ENCODE peak calls at places on chromosomes 5 and 9, in four cellular contexts. One of them, this sample, is unnamed.

GRCh38 chr9:136437430-136437829 is 2.2 kb downstream of the INPP5E start:
- DNase-seq in tibial artery: no peak
- DNase-seq in fibroblast of mammary gland: peak; percentile 64
- DNase-seq in stimulated activated CD4-positive, alpha-beta T cell treated with anti-CD3 and anti-CD28 coated beads, Interleukin-12 subunit alpha, Interleukin-12 subunit beta, amount 100 ng/mL, for 4 hours: no peak
- DNase-seq in this sample: no peak

GRCh38 chr5:127206320-127207113 is 84.1 kb upstream of the MEGF10 start:
- DNase-seq in stimulated activated CD4-positive, alpha-beta T cell treated with anti-CD3 and anti-CD28 coated beads, Interleukin-12 subunit alpha, Interleukin-12 subunit beta, amount 100 ng/mL, for 4 hours: no peak
- DNase-seq in fibroblast of mammary gland: peak; percentile 97
- DNase-seq in tibial artery: no peak
- DNase-seq in this sample: peak; percentile 57

GRCh38 chr9:7901676-7902075 is 102.1 kb upstream of the DMAC1 start:
- DNase-seq in tibial artery: no peak
- DNase-seq in fibroblast of mammary gland: no peak
- DNase-seq in stimulated activated CD4-positive, alpha-beta T cell treated with anti-CD3 and anti-CD28 coated beads, Interleukin-12 subunit alpha, Interleukin-12 subunit beta, amount 100 ng/mL, for 4 hours: no peak
- DNase-seq in this sample: no peak

GRCh38 chr9:129576546-129577543 is 44.1 kb downstream of the C9orf50 start:
- DNase-seq in tibial artery: no peak
- DNase-seq in fibroblast of mammary gland: peak; percentile 81
- DNase-seq in stimulated activated CD4-positive, alpha-beta T cell treated with anti-CD3 and anti-CD28 coated beads, Interleukin-12 subunit alpha, Interleukin-12 subunit beta, amount 100 ng/mL, for 4 hours: no peak
- DNase-seq in this sample: no peak

GRCh38 chr5:122772446-122772845 is 2.4 kb upstream of the SNX2 start:
- DNase-seq in stimulated activated CD4-positive, alpha-beta T cell treated with anti-CD3 and anti-CD28 coated beads, Interleukin-12 subunit alpha, Interleukin-12 subunit beta, amount 100 ng/mL, for 4 hours: no peak
- DNase-seq in fibroblast of mammary gland: no peak
- DNase-seq in tibial artery: no peak
- DNase-seq in this sample: no peak

GRCh38 chr5:81450940-81451339 is 57.0 kb upstream of the ACOT12 start:
- DNase-seq in tibial artery: no peak
- DNase-seq in fibroblast of mammary gland: peak; percentile 46
- DNase-seq in stimulated activated CD4-positive, alpha-beta T cell treated with anti-CD3 and anti-CD28 coated beads, Interleukin-12 subunit alpha, Interleukin-12 subunit beta, amount 100 ng/mL, for 4 hours: no peak
- DNase-seq in this sample: peak; percentile 33

GRCh38 chr5:8508196-8508595 is 639.2 kb downstream of the MTRR start:
- DNase-seq in stimulated activated CD4-positive, alpha-beta T cell treated with anti-CD3 and anti-CD28 coated beads, Interleukin-12 subunit alpha, Interleukin-12 subunit beta, amount 100 ng/mL, for 4 hours: no peak
- DNase-seq in tibial artery: no peak
- DNase-seq in fibroblast of mammary gland: peak; percentile 25
- DNase-seq in this sample: no peak

GRCh38 chr9:6428940-6429889 is 16.2 kb downstream of the UHRF2 start:
- DNase-seq in stimulated activated CD4-positive, alpha-beta T cell treated with anti-CD3 and anti-CD28 coated beads, Interleukin-12 subunit alpha, Interleukin-12 subunit beta, amount 100 ng/mL, for 4 hours: no peak
- DNase-seq in tibial artery: no peak
- DNase-seq in fibroblast of mammary gland: peak; percentile 11
- DNase-seq in this sample: no peak

GRCh38 chr5:62001640-62002039 is 304.4 kb upstream of the KIF2A start:
- DNase-seq in tibial artery: no peak
- DNase-seq in fibroblast of mammary gland: no peak
- DNase-seq in stimulated activated CD4-positive, alpha-beta T cell treated with anti-CD3 and anti-CD28 coated beads, Interleukin-12 subunit alpha, Interleukin-12 subunit beta, amount 100 ng/mL, for 4 hours: no peak
- DNase-seq in this sample: peak; percentile 70

GRCh38 chr9:87405677-87406544 is 91.8 kb upstream of the DAPK1 start:
- DNase-seq in tibial artery: no peak
- DNase-seq in stimulated activated CD4-positive, alpha-beta T cell treated with anti-CD3 and anti-CD28 coated beads, Interleukin-12 subunit alpha, Interleukin-12 subunit beta, amount 100 ng/mL, for 4 hours: no peak
- DNase-seq in fibroblast of mammary gland: peak; percentile 24
- DNase-seq in this sample: no peak

GRCh38 chr5:112511920-112512319 is 92.8 kb upstream of the EPB41L4A start:
- DNase-seq in stimulated activated CD4-positive, alpha-beta T cell treated with anti-CD3 and anti-CD28 coated beads, Interleukin-12 subunit alpha, Interleukin-12 subunit beta, amount 100 ng/mL, for 4 hours: no peak
- DNase-seq in tibial artery: no peak
- DNase-seq in fibroblast of mammary gland: no peak
- DNase-seq in this sample: no peak

GRCh38 chr5:167661605-167662004 is 629.8 kb upstream of the WWC1 start:
- DNase-seq in stimulated activated CD4-positive, alpha-beta T cell treated with anti-CD3 and anti-CD28 coated beads, Interleukin-12 subunit alpha, Interleukin-12 subunit beta, amount 100 ng/mL, for 4 hours: no peak
- DNase-seq in fibroblast of mammary gland: no peak
- DNase-seq in tibial artery: no peak
- DNase-seq in this sample: no peak

GRCh38 chr5:89904442-89904841 is 505.1 kb downstream of the CETN3 start:
- DNase-seq in stimulated activated CD4-positive, alpha-beta T cell treated with anti-CD3 and anti-CD28 coated beads, Interleukin-12 subunit alpha, Interleukin-12 subunit beta, amount 100 ng/mL, for 4 hours: no peak
- DNase-seq in tibial artery: no peak
- DNase-seq in fibroblast of mammary gland: peak; percentile 29
- DNase-seq in this sample: no peak

GRCh38 chr5:96209829-96210228 is 223.2 kb downstream of the PCSK1 start:
- DNase-seq in fibroblast of mammary gland: peak; percentile 87
- DNase-seq in stimulated activated CD4-positive, alpha-beta T cell treated with anti-CD3 and anti-CD28 coated beads, Interleukin-12 subunit alpha, Interleukin-12 subunit beta, amount 100 ng/mL, for 4 hours: no peak
- DNase-seq in tibial artery: no peak
- DNase-seq in this sample: peak; percentile 36

GRCh38 chr9:71663216-71663615 is 105.1 kb downstream of the CEMIP2 start:
- DNase-seq in fibroblast of mammary gland: no peak
- DNase-seq in tibial artery: no peak
- DNase-seq in stimulated activated CD4-positive, alpha-beta T cell treated with anti-CD3 and anti-CD28 coated beads, Interleukin-12 subunit alpha, Interleukin-12 subunit beta, amount 100 ng/mL, for 4 hours: no peak
- DNase-seq in this sample: no peak

GRCh38 chr5:111512406-111513174 is at the start of gene STARD4:
- DNase-seq in fibroblast of mammary gland: peak; percentile 98
- DNase-seq in tibial artery: peak; percentile 98
- DNase-seq in stimulated activated CD4-positive, alpha-beta T cell treated with anti-CD3 and anti-CD28 coated beads, Interleukin-12 subunit alpha, Interleukin-12 subunit beta, amount 100 ng/mL, for 4 hours: peak; percentile 87
- DNase-seq in this sample: peak; percentile 79

GRCh38 chr5:147190236-147190815 is 44.5 kb upstream of the STK32A start:
- DNase-seq in fibroblast of mammary gland: peak; percentile 54
- DNase-seq in stimulated activated CD4-positive, alpha-beta T cell treated with anti-CD3 and anti-CD28 coated beads, Interleukin-12 subunit alpha, Interleukin-12 subunit beta, amount 100 ng/mL, for 4 hours: no peak
- DNase-seq in tibial artery: no peak
- DNase-seq in this sample: no peak

GRCh38 chr9:127187231-127187956 is 65.0 kb upstream of the ANGPTL2 start:
- DNase-seq in tibial artery: peak; percentile 91
- DNase-seq in fibroblast of mammary gland: peak; percentile 99
- DNase-seq in stimulated activated CD4-positive, alpha-beta T cell treated with anti-CD3 and anti-CD28 coated beads, Interleukin-12 subunit alpha, Interleukin-12 subunit beta, amount 100 ng/mL, for 4 hours: no peak
- DNase-seq in this sample: peak; percentile 79

GRCh38 chr9:91416086-91416712 is 7.4 kb downstream of the NFIL3 start:
- DNase-seq in fibroblast of mammary gland: peak; percentile 75
- DNase-seq in tibial artery: no peak
- DNase-seq in stimulated activated CD4-positive, alpha-beta T cell treated with anti-CD3 and anti-CD28 coated beads, Interleukin-12 subunit alpha, Interleukin-12 subunit beta, amount 100 ng/mL, for 4 hours: no peak
- DNase-seq in this sample: no peak

GRCh38 chr9:99515874-99516656 is 294.0 kb downstream of the SEC61B start:
- DNase-seq in fibroblast of mammary gland: no peak
- DNase-seq in stimulated activated CD4-positive, alpha-beta T cell treated with anti-CD3 and anti-CD28 coated beads, Interleukin-12 subunit alpha, Interleukin-12 subunit beta, amount 100 ng/mL, for 4 hours: no peak
- DNase-seq in tibial artery: no peak
- DNase-seq in this sample: no peak

GRCh38 chr9:117437283-117437682 is 22.4 kb upstream of the ASTN2 start:
- DNase-seq in stimulated activated CD4-positive, alpha-beta T cell treated with anti-CD3 and anti-CD28 coated beads, Interleukin-12 subunit alpha, Interleukin-12 subunit beta, amount 100 ng/mL, for 4 hours: no peak
- DNase-seq in fibroblast of mammary gland: no peak
- DNase-seq in tibial artery: no peak
- DNase-seq in this sample: no peak

GRCh38 chr5:33105521-33105941 is 335.2 kb upstream of the TARS1 start:
- DNase-seq in stimulated activated CD4-positive, alpha-beta T cell treated with anti-CD3 and anti-CD28 coated beads, Interleukin-12 subunit alpha, Interleukin-12 subunit beta, amount 100 ng/mL, for 4 hours: no peak
- DNase-seq in fibroblast of mammary gland: peak; percentile 86
- DNase-seq in tibial artery: no peak
- DNase-seq in this sample: no peak

GRCh38 chr5:69105996-69106906 is 12.4 kb downstream of the SLC30A5 start:
- DNase-seq in tibial artery: no peak
- DNase-seq in stimulated activated CD4-positive, alpha-beta T cell treated with anti-CD3 and anti-CD28 coated beads, Interleukin-12 subunit alpha, Interleukin-12 subunit beta, amount 100 ng/mL, for 4 hours: no peak
- DNase-seq in fibroblast of mammary gland: no peak
- DNase-seq in this sample: no peak

GRCh38 chr5:52802272-52803011 is 14.7 kb downstream of the ITGA1 start:
- DNase-seq in tibial artery: no peak
- DNase-seq in fibroblast of mammary gland: peak; percentile 32
- DNase-seq in stimulated activated CD4-positive, alpha-beta T cell treated with anti-CD3 and anti-CD28 coated beads, Interleukin-12 subunit alpha, Interleukin-12 subunit beta, amount 100 ng/mL, for 4 hours: no peak
- DNase-seq in this sample: no peak

GRCh38 chr9:127007638-127008037 is 93.1 kb downstream of the RALGPS1 start:
- DNase-seq in fibroblast of mammary gland: no peak
- DNase-seq in tibial artery: no peak
- DNase-seq in stimulated activated CD4-positive, alpha-beta T cell treated with anti-CD3 and anti-CD28 coated beads, Interleukin-12 subunit alpha, Interleukin-12 subunit beta, amount 100 ng/mL, for 4 hours: no peak
- DNase-seq in this sample: no peak

GRCh38 chr5:43017438-43017820 is 22.7 kb downstream of the ANXA2R start:
- DNase-seq in fibroblast of mammary gland: peak; percentile 50
- DNase-seq in stimulated activated CD4-positive, alpha-beta T cell treated with anti-CD3 and anti-CD28 coated beads, Interleukin-12 subunit alpha, Interleukin-12 subunit beta, amount 100 ng/mL, for 4 hours: peak; percentile 15
- DNase-seq in tibial artery: peak; percentile 77
- DNase-seq in this sample: no peak

GRCh38 chr9:137392232-137393007 is 30.5 kb downstream of the EXD3 start:
- DNase-seq in tibial artery: no peak
- DNase-seq in stimulated activated CD4-positive, alpha-beta T cell treated with anti-CD3 and anti-CD28 coated beads, Interleukin-12 subunit alpha, Interleukin-12 subunit beta, amount 100 ng/mL, for 4 hours: no peak
- DNase-seq in fibroblast of mammary gland: no peak
- DNase-seq in this sample: no peak

GRCh38 chr5:44860267-44860666 is 51.5 kb downstream of the MRPS30 start:
- DNase-seq in fibroblast of mammary gland: no peak
- DNase-seq in tibial artery: no peak
- DNase-seq in stimulated activated CD4-positive, alpha-beta T cell treated with anti-CD3 and anti-CD28 coated beads, Interleukin-12 subunit alpha, Interleukin-12 subunit beta, amount 100 ng/mL, for 4 hours: no peak
- DNase-seq in this sample: no peak

GRCh38 chr5:10859393-10860195 is 98.6 kb upstream of the DAP start:
- DNase-seq in tibial artery: no peak
- DNase-seq in stimulated activated CD4-positive, alpha-beta T cell treated with anti-CD3 and anti-CD28 coated beads, Interleukin-12 subunit alpha, Interleukin-12 subunit beta, amount 100 ng/mL, for 4 hours: no peak
- DNase-seq in fibroblast of mammary gland: no peak
- DNase-seq in this sample: no peak